ENCODE peak calls at places on chromosomes 5 and 9, in nine cellular contexts. F, A, E, B, H, M, Z, L and N are unnamed samples.

GRCh38 chr5:133848306-133848924 is 120.0 kb downstream of the C5orf15 start:
- ATAC-seq in F (no peak), A (peak; percentile 39), E (no peak), B (peak; percentile 23), H (no peak), M (no peak), Z (peak; percentile 49), L (no peak), N (no peak)

GRCh38 chr5:77871946-77872345 is 95.8 kb upstream of the TBCA start:
- ATAC-seq in F (no peak), A (no peak), E (no peak), B (no peak), H (no peak), M (no peak), Z (no peak), L (no peak), N (no peak)

GRCh38 chr5:9553561-9553960 is 7.7 kb upstream of the SEMA5A start:
- ATAC-seq in F (no peak), A (no peak), E (no peak), B (no peak), H (no peak), M (no peak), Z (no peak), L (no peak), N (no peak)

GRCh38 chr5:116090192-116090790 is 5.5 kb downstream of the COMMD10 start:
- ATAC-seq in F (no peak), A (no peak), E (no peak), B (no peak), H (no peak), M (peak; percentile 67), Z (no peak), L (no peak), N (no peak)

GRCh38 chr5:159022178-159022556 is 77.5 kb downstream of the EBF1 start:
- ATAC-seq in F (no peak), A (no peak), E (peak; percentile 59), B (peak; percentile 51), H (no peak), M (peak; percentile 84), Z (no peak), L (no peak), N (no peak)

GRCh38 chr5:126383246-126383645 is 40.0 kb upstream of the GRAMD2B start:
- ATAC-seq in F (no peak), A (no peak), E (peak; percentile 90), B (no peak), H (no peak), M (no peak), Z (peak; percentile 7), L (no peak), N (no peak)

GRCh38 chr5:138952962-138953361 is 77.8 kb upstream of the LRRTM2 start:
- ATAC-seq in F (no peak), A (peak; percentile 30), E (peak; percentile 61), B (no peak), H (no peak), M (no peak), Z (no peak), L (no peak), N (no peak)

GRCh38 chr9:111586378-111586777 is 13.1 kb downstream of the PTGR1 start:
- ATAC-seq in F (no peak), A (no peak), E (no peak), B (no peak), H (no peak), M (no peak), Z (no peak), L (peak; percentile 65), N (no peak)

GRCh38 chr5:119274767-119275130 is 81.1 kb upstream of the TNFAIP8 start:
- ATAC-seq in F (peak; percentile 38), A (peak; percentile 67), E (no peak), B (no peak), H (peak; percentile 65), M (peak; percentile 67), Z (peak; percentile 65), L (peak; percentile 45), N (peak; percentile 78)

GRCh38 chr5:57783693-57784092 is 301.1 kb upstream of the ACTBL2 start:
- ATAC-seq in F (no peak), A (no peak), E (no peak), B (peak; percentile 79), H (no peak), M (no peak), Z (no peak), L (no peak), N (no peak)

GRCh38 chr9:129866373-129867137 is 31.3 kb downstream of the USP20 start:
- ATAC-seq in F (peak; percentile 38), A (no peak), E (no peak), B (peak; percentile 11), H (peak; percentile 7), M (no peak), Z (no peak), L (no peak), N (no peak)

GRCh38 chr5:71907589-71908145 is 188.6 kb downstream of the CARTPT start:
- ATAC-seq in F (no peak), A (no peak), E (no peak), B (no peak), H (no peak), M (no peak), Z (no peak), L (no peak), N (no peak)

GRCh38 chr9:26243722-26244121 is 565.5 kb upstream of the TUSC1 start:
- ATAC-seq in F (no peak), A (no peak), E (no peak), B (no peak), H (no peak), M (no peak), Z (peak; percentile 62), L (no peak), N (no peak)

GRCh38 chr9:129242971-129243561 is 65.0 kb upstream of the IER5L start:
- ATAC-seq in F (no peak), A (no peak), E (peak; percentile 73), B (no peak), H (no peak), M (peak; percentile 62), Z (no peak), L (no peak), N (no peak)

GRCh38 chr9:86902606-86903460 is 44.5 kb downstream of the GAS1 start:
- ATAC-seq in F (no peak), A (no peak), E (no peak), B (no peak), H (no peak), M (peak; percentile 23), Z (no peak), L (no peak), N (no peak)

GRCh38 chr5:34738381-34738780 is 82.3 kb downstream of the RAI14 start:
- ATAC-seq in F (no peak), A (no peak), E (no peak), B (no peak), H (no peak), M (peak; percentile 57), Z (no peak), L (no peak), N (no peak)

GRCh38 chr9:94780516-94780950 is 54.0 kb downstream of the AOPEP start:
- ATAC-seq in F (no peak), A (peak; percentile 34), E (peak; percentile 41), B (no peak), H (peak; percentile 91), M (peak; percentile 81), Z (no peak), L (no peak), N (peak; percentile 96)

GRCh38 chr9:72648811-72649414 is 127.5 kb downstream of the TMC1 start:
- ATAC-seq in F (no peak), A (no peak), E (no peak), B (no peak), H (no peak), M (no peak), Z (peak; percentile 45), L (no peak), N (no peak)

GRCh38 chr5:37951946-37952721 is 112.3 kb upstream of the GDNF start:
- ATAC-seq in F (no peak), A (no peak), E (no peak), B (no peak), H (no peak), M (no peak), Z (no peak), L (no peak), N (no peak)

GRCh38 chr5:98099448-98100105 is 673.9 kb upstream of the RGMB start:
- ATAC-seq in F (no peak), A (no peak), E (no peak), B (no peak), H (no peak), M (no peak), Z (peak; percentile 74), L (no peak), N (no peak)

GRCh38 chr5:143055596-143056330 is 285.6 kb downstream of the ARHGAP26 start:
- ATAC-seq in F (no peak), A (no peak), E (no peak), B (no peak), H (peak; percentile 40), M (no peak), Z (no peak), L (no peak), N (peak; percentile 65)

GRCh38 chr9:86200599-86201162 is 58.8 kb downstream of the C9orf153 start:
- ATAC-seq in F (no peak), A (no peak), E (no peak), B (no peak), H (no peak), M (no peak), Z (no peak), L (no peak), N (no peak)

GRCh38 chr9:121360975-121361374 is 9.1 kb downstream of the STOM start:
- ATAC-seq in F (no peak), A (peak; percentile 29), E (peak; percentile 83), B (peak; percentile 38), H (no peak), M (peak; percentile 66), Z (peak; percentile 69), L (no peak), N (no peak)

GRCh38 chr5:147796556-147797308 is 14.2 kb upstream of the JAKMIP2 start:
- ATAC-seq in F (no peak), A (no peak), E (no peak), B (no peak), H (no peak), M (no peak), Z (peak; percentile 97), L (no peak), N (no peak)

GRCh38 chr5:42787845-42788244 is 23.8 kb downstream of the SELENOP start:
- ATAC-seq in F (no peak), A (no peak), E (no peak), B (no peak), H (no peak), M (no peak), Z (no peak), L (no peak), N (no peak)

GRCh38 chr9:19470981-19471650 is 62.3 kb downstream of the ACER2 start:
- ATAC-seq in F (no peak), A (no peak), E (no peak), B (no peak), H (no peak), M (peak; percentile 41), Z (no peak), L (no peak), N (no peak)

GRCh38 chr5:77775773-77776605 is at the start of gene TBCA:
- ATAC-seq in F (peak; percentile 82), A (peak; percentile 89), E (peak; percentile 96), B (peak; percentile 98), H (peak; percentile 88), M (peak; percentile 99), Z (peak; percentile 86), L (peak; percentile 90), N (peak; percentile 91)

GRCh38 chr9:31639444-31639843 is 745.0 kb upstream of the ACO1 start:
- ATAC-seq in F (no peak), A (no peak), E (no peak), B (no peak), H (no peak), M (no peak), Z (no peak), L (no peak), N (no peak)

GRCh38 chr5:68444048-68444447 is 228.5 kb downstream of the PIK3R1 start:
- ATAC-seq in F (no peak), A (no peak), E (no peak), B (no peak), H (no peak), M (no peak), Z (peak; percentile 72), L (no peak), N (no peak)

GRCh38 chr9:13787234-13787833 is 507.8 kb upstream of the MPDZ start:
- ATAC-seq in F (no peak), A (no peak), E (peak; percentile 70), B (no peak), H (no peak), M (peak; percentile 90), Z (no peak), L (no peak), N (no peak)

GRCh38 chr9:136110082-136111061 is 8.3 kb downstream of the TMEM250 start:
- ATAC-seq in F (peak; percentile 23), A (peak; percentile 7), E (peak; percentile 2), B (no peak), H (peak; percentile 11), M (peak; percentile 12), Z (no peak), L (no peak), N (peak; percentile 13)